ENCODE peak calls at places on chromosomes 1 and 21, in eight cellular contexts. S is caudate nucleus; L is AG04449; F is activated CD4-positive, alpha-beta T cell treated with anti-CD3 and anti-CD28 coated beads for 1 hour; V is kidney glomerular epithelial cell; Y is NCI-H460; O is pancreas; J is dorsolateral prefrontal cortex. X is an unnamed sample.

GRCh38 chr1:156910309-156910782 is 10.1 kb upstream of the LRRC71 start:
- DNase-seq in L (no peak), J (no peak), Y (peak), V (peak), F (peak), O (peak), S (no peak), X (no peak)

GRCh38 chr1:117034791-117035290 is 25.3 kb upstream of the TTF2 start:
- DNase-seq in V (no peak), O (no peak), Y (no peak), L (no peak), J (no peak), F (no peak), S (no peak), X (no peak)

GRCh38 chr1:41726899-41727748 is 191.6 kb downstream of the HIVEP3 start:
- DNase-seq in Y (no peak), V (no peak), S (no peak), O (no peak), J (peak), L (no peak), F (no peak), X (no peak)

GRCh38 chr1:57831624-57832023 is 407.8 kb upstream of the DAB1 start:
- DNase-seq in V (peak), O (no peak), Y (peak), S (no peak), F (no peak), L (no peak), J (no peak), X (no peak)

GRCh38 chr1:113747376-113747775 is 11.9 kb downstream of the PHTF1 start:
- DNase-seq in S (no peak), Y (no peak), F (no peak), L (no peak), V (peak), O (no peak), J (no peak), X (no peak)

GRCh38 chr21:29626787-29627470 is 312.9 kb downstream of the GRIK1 start:
- DNase-seq in Y (no peak), L (peak), S (no peak), F (no peak), O (no peak), J (no peak), V (no peak), X (no peak)

GRCh38 chr1:174656409-174657059 is 208.8 kb downstream of the GPR52 start:
- DNase-seq in J (no peak), V (no peak), S (no peak), F (no peak), O (no peak), L (no peak), Y (no peak), X (no peak)

GRCh38 chr1:150186789-150187559 is 37.3 kb downstream of the PLEKHO1 start:
- DNase-seq in V (peak), J (no peak), O (no peak), F (no peak), L (no peak), Y (peak), S (no peak), X (no peak)

GRCh38 chr21:43790053-43790524 is 712 bp downstream of the RRP1 start:
- DNase-seq in F (no peak), Y (no peak), V (no peak), O (no peak), J (no peak), S (no peak), L (no peak), X (no peak)

GRCh38 chr1:222299524-222299923 is 248.4 kb downstream of the HHIPL2 start:
- DNase-seq in L (no peak), J (no peak), V (no peak), O (no peak), F (no peak), S (no peak), Y (no peak), X (no peak)

GRCh38 chr1:46510341-46510997 is 20.8 kb downstream of the DMBX1 start:
- DNase-seq in S (no peak), L (no peak), V (no peak), F (no peak), Y (no peak), O (no peak), J (no peak), X (no peak)

GRCh38 chr1:47175227-47175934 is 14.5 kb downstream of the PDZK1IP1 start:
- DNase-seq in L (no peak), Y (peak), V (peak), J (peak), O (no peak), S (peak), F (no peak), X (peak)

X was measured in ureter.